ENCODE peak calls at places on chromosome 21, in eight cellular contexts. I is glomerular endothelial cell, H is stromal cell of bone marrow, G is left ventricle myocardium inferior, Y is sciatic nerve, N is NCI-H1048, C is A172, E is RWPE1. K is an unnamed sample.

GRCh38 chr21:36171741-36172331 is 15.2 kb downstream of the DOP1B start:
- DNase-seq in I (no peak), H (no peak), G (peak; percentile 51), Y (no peak), N (no peak), C (no peak), E (no peak), K (no peak)

GRCh38 chr21:25827513-25827912 is 92.7 kb downstream of the GABPA start:
- DNase-seq in I (no peak), H (no peak), G (no peak), Y (no peak), N (no peak), C (no peak), E (no peak), K (no peak)

GRCh38 chr21:42865361-42866160 is 13.8 kb downstream of the WDR4 start:
- DNase-seq in I (no peak), H (no peak), G (peak; percentile 53), Y (no peak), N (no peak), C (no peak), E (no peak), K (no peak)

GRCh38 chr21:25635310-25635709 is 3.7 kb upstream of the JAM2 start:
- DNase-seq in I (no peak), H (no peak), G (no peak), Y (no peak), N (no peak), C (peak; percentile 55), E (no peak), K (no peak)

GRCh38 chr21:27713159-27714109 is 746.5 kb upstream of the ADAMTS5 start:
- DNase-seq in I (no peak), H (no peak), G (no peak), Y (no peak), N (no peak), C (no peak), E (no peak), K (no peak)

GRCh38 chr21:36209626-36210171 is 53.1 kb downstream of the DOP1B start:
- DNase-seq in I (no peak), H (peak; percentile 43), G (no peak), Y (no peak), N (no peak), C (peak; percentile 83), E (peak; percentile 55), K (peak; percentile 58)

GRCh38 chr21:35138665-35139381 is 89.7 kb upstream of the RUNX1 start:
- DNase-seq in I (no peak), H (no peak), G (no peak), Y (no peak), N (no peak), C (peak; percentile 99), E (peak; percentile 84), K (peak; percentile 33)

GRCh38 chr21:39098696-39099111 is 84.5 kb downstream of the PSMG1 start:
- DNase-seq in I (no peak), H (no peak), G (no peak), Y (no peak), N (no peak), C (no peak), E (no peak), K (no peak)

GRCh38 chr21:35086357-35086756 is 37.3 kb upstream of the RUNX1 start:
- DNase-seq in I (no peak), H (peak; percentile 38), G (no peak), Y (no peak), N (no peak), C (peak; percentile 68), E (peak; percentile 56), K (no peak)

GRCh38 chr21:33196956-33197374 is 32.8 kb upstream of the IFNAR2 start:
- DNase-seq in I (peak; percentile 44), H (peak; percentile 49), G (peak; percentile 39), Y (peak; percentile 74), N (peak; percentile 50), C (peak; percentile 72), E (peak; percentile 70), K (peak; percentile 54)

GRCh38 chr21:28393279-28393678 is 599.4 kb downstream of the LTN1 start:
- DNase-seq in I (no peak), H (no peak), G (no peak), Y (no peak), N (peak; percentile 71), C (peak; percentile 64), E (peak; percentile 73), K (peak; percentile 89)

GRCh38 chr21:45011911-45012660 is 62.3 kb upstream of the ADARB1 start:
- DNase-seq in I (peak; percentile 37), H (peak; percentile 57), G (peak; percentile 16), Y (peak; percentile 51), N (no peak), C (peak; percentile 99), E (peak; percentile 98), K (no peak)

GRCh38 chr21:40315647-40316046 is 448.4 kb downstream of the PCP4 start:
- DNase-seq in I (no peak), H (no peak), G (no peak), Y (no peak), N (no peak), C (no peak), E (no peak), K (no peak)

GRCh38 chr21:33939224-33939623 is 23.6 kb upstream of the ATP5PO start:
- DNase-seq in I (no peak), H (no peak), G (no peak), Y (no peak), N (no peak), C (no peak), E (no peak), K (no peak)

GRCh38 chr21:22871692-22872091 is 1873.5 kb downstream of the NCAM2 start:
- DNase-seq in I (no peak), H (no peak), G (no peak), Y (no peak), N (no peak), C (no peak), E (no peak), K (no peak)

GRCh38 chr21:17359781-17360180 is 153.1 kb upstream of the CXADR start:
- DNase-seq in I (no peak), H (no peak), G (no peak), Y (no peak), N (peak; percentile 4), C (no peak), E (no peak), K (no peak)

GRCh38 chr21:46610018-46610701 is 5.3 kb upstream of the S100B start:
- DNase-seq in I (no peak), H (no peak), G (no peak), Y (no peak), N (no peak), C (no peak), E (no peak), K (no peak)

GRCh38 chr21:28513450-28513849 is 479.2 kb downstream of the LTN1 start:
- DNase-seq in I (no peak), H (no peak), G (no peak), Y (no peak), N (no peak), C (no peak), E (no peak), K (no peak)

GRCh38 chr21:34910396-34910795 is 138.7 kb downstream of the RUNX1 start:
- DNase-seq in I (no peak), H (no peak), G (no peak), Y (no peak), N (no peak), C (no peak), E (no peak), K (no peak)

GRCh38 chr21:42262826-42263225 is 43.9 kb downstream of the ABCG1 start:
- DNase-seq in I (peak; percentile 70), H (no peak), G (peak; percentile 79), Y (peak; percentile 73), N (no peak), C (peak; percentile 90), E (peak; percentile 59), K (no peak)

GRCh38 chr21:44637018-44637850 is at the start of gene KRTAP10-10:
- DNase-seq in I (no peak), H (no peak), G (no peak), Y (peak; percentile 26), N (no peak), C (no peak), E (no peak), K (peak; percentile 64)

GRCh38 chr21:26055010-26055409 is 115.6 kb downstream of the APP start:
- DNase-seq in I (no peak), H (no peak), G (no peak), Y (no peak), N (no peak), C (no peak), E (no peak), K (no peak)

GRCh38 chr21:42022906-42023305 is 12.7 kb upstream of the ZBTB21 start:
- DNase-seq in I (no peak), H (no peak), G (no peak), Y (no peak), N (no peak), C (no peak), E (no peak), K (no peak)

K was measured in NCI-H146.